ENCODE peak calls at places on chromosomes 5 and 9, in nine cellular contexts. O is prostate gland, L is aorta, J is adrenal gland, Z is heart right ventricle, V is ovary, H is endodermal cell, A is A549, B is cardiac muscle cell. N is an unnamed sample.

GRCh38 chr9:22840641-22841040 is 394.0 kb downstream of the DMRTA1 start:
- DNase-seq in O (no peak), L (no peak), J (no peak), Z (no peak), V (no peak), H (no peak), A (no peak), B (no peak), N (no peak)

GRCh38 chr9:107870927-107871720 is 381.6 kb upstream of the KLF4 start:
- DNase-seq in O (no peak), L (no peak), J (no peak), Z (no peak), V (no peak), H (no peak), A (no peak), B (no peak), N (no peak)

GRCh38 chr9:99905833-99906402 is 536 bp upstream of the STX17 start:
- DNase-seq in O (peak; percentile 54), L (no peak), J (no peak), Z (no peak), V (no peak), H (no peak), A (no peak), B (no peak), N (no peak)

GRCh38 chr5:103397996-103398581 is 139.5 kb downstream of the MACIR start:
- DNase-seq in O (no peak), L (no peak), J (no peak), Z (no peak), V (no peak), H (no peak), A (no peak), B (no peak), N (no peak)

GRCh38 chr9:120307599-120307998 is 272.4 kb downstream of the CDK5RAP2 start:
- DNase-seq in O (no peak), L (no peak), J (no peak), Z (no peak), V (no peak), H (peak; percentile 59), A (no peak), B (no peak), N (no peak)

GRCh38 chr9:94882953-94883641 is 156.6 kb downstream of the AOPEP start:
- DNase-seq in O (no peak), L (no peak), J (no peak), Z (peak; percentile 45), V (no peak), H (no peak), A (no peak), B (peak; percentile 39), N (no peak)

GRCh38 chr5:34555699-34556513 is 100.2 kb upstream of the RAI14 start:
- DNase-seq in O (no peak), L (no peak), J (no peak), Z (no peak), V (no peak), H (no peak), A (no peak), B (no peak), N (no peak)

GRCh38 chr5:52740007-52740406 is 47.7 kb upstream of the ITGA1 start:
- DNase-seq in O (no peak), L (no peak), J (no peak), Z (no peak), V (no peak), H (no peak), A (no peak), B (no peak), N (no peak)

GRCh38 chr5:172008689-172009141 is 2.3 kb upstream of the FBXW11 start:
- DNase-seq in O (no peak), L (no peak), J (no peak), Z (no peak), V (no peak), H (peak; percentile 81), A (no peak), B (peak; percentile 15), N (no peak)

GRCh38 chr9:133773889-133774655 is 35.9 kb upstream of the SARDH start:
- DNase-seq in O (no peak), L (peak; percentile 16), J (no peak), Z (no peak), V (peak; percentile 7), H (no peak), A (no peak), B (no peak), N (no peak)

GRCh38 chr5:95689680-95690079 is 6.9 kb upstream of the SPATA9 start:
- DNase-seq in O (no peak), L (no peak), J (no peak), Z (no peak), V (no peak), H (no peak), A (no peak), B (no peak), N (no peak)

DNA sequence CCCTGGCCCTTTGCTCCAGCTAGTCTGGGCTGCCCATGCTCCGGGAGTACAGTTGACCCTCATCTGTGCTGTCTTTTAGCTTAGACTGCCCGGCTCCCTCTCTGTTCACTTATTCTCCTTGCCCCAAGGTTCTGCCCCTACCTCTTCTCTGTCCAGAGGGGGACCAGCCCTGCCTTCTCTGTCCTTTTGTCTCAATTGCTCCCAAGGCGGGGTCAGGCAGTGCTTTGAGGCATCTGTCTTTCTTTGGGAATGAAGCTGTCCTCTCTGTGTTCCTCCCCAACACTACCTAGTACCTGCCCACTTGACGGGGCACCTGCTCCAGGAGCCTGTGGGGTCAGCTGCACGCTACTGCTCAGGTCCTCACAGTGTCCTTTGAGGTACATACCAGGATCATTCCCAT is 59.3 kb downstream of the PSD2 start:
- DNase-seq in O (no peak), L (no peak), J (no peak), Z (no peak), V (peak; percentile 11), H (no peak), A (no peak), B (no peak), N (no peak)
- H3K27ac ChIP-seq in O (no peak overlapping the region), L (no peak overlapping the region), J (no peak overlapping the region), Z (no peak overlapping the region), V (no peak overlapping the region), H (no peak overlapping the region), A (no peak overlapping the region), B (no peak overlapping the region), N (no peak overlapping the region)

DNA sequence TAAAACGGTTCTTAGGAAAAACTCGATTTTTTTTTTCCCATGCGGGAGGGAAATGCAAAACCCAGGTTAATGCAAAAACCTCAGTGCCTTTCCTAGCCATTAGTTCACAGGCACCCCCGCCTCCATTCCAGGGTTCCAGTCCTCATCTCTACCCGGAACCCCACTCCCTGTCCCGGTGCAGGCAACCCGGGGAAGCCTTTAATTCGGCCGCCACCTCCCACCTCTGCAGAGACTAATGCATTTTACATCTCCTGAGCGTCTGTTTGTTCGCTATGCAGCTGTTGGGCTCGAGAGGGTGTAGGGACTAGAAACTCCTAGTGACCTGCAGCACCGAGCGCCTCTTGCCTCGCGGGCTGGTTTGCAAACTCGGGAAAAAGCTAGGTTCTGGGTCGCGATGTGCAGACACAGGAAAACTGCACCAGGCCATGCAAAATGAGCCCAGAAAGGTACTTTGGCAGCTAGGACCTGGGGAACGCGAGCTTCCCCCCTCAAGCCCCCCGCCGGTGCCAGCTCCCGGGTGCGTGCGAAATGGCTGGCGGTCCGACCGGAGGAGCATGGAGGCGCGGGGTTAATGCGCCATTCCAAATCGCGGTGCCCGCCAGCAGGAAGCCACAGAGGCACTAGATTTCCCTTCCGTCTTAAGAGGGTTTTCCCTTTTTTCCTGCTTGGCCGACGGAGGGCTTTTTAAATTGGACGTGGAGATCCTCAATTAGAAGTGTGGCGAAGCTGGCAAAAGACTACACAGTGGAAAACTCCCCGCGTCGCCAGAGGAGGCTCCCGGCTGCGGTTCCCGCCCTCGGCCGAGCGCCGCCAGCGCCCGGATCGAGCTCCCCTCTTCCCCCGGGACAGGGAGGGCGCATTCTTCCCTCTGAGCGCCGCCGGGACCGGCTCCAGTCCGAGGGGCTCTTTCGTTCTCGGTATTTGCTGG is 3.4 kb downstream of the GDNF start:
- DNase-seq in O (no peak), L (no peak), J (no peak), Z (no peak), V (peak; percentile 39), H (peak; percentile 82), A (no peak), B (peak; percentile 48), N (no peak)
- H3K27ac ChIP-seq in O (peak overlapping the region; percentile 35), L (no peak overlapping the region), J (no peak overlapping the region), Z (no peak overlapping the region), V (no peak overlapping the region), H (no peak overlapping the region), A (peak overlapping the region; percentile 20), B (no peak overlapping the region), N (peak overlapping the region; percentile 61)

DNA sequence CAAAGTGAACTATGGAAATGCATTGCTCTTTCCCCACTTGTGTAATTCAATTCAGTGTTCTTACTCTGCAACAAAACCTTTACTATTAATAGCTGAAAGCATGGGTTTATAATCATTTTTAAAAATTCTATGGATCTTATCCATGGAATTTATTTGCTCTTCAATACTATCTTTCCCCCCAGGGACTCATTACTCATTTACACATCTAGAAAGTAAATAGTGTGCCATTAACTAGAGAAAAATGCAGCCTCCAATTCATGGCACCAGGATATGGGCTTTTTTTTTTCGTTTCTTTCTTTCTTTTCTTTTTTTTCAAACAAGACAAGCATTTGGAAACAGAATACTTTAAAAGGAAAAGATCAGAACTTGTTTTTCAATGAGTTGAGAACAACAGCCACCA is 172.4 kb upstream of the ANKRD55 start:
- DNase-seq in O (no peak), L (no peak), J (no peak), Z (no peak), V (no peak), H (no peak), A (no peak), B (no peak), N (no peak)
- H3K27ac ChIP-seq in O (no peak overlapping the region), L (no peak overlapping the region), J (no peak overlapping the region), Z (no peak overlapping the region), V (no peak overlapping the region), H (peak overlapping the region; percentile 12), A (no peak overlapping the region), B (no peak overlapping the region), N (no peak overlapping the region)

GRCh38 chr5:111146053-111146452 is 53.9 kb downstream of the WDR36 start:
- DNase-seq in O (no peak), L (no peak), J (no peak), Z (no peak), V (no peak), H (no peak), A (no peak), B (peak; percentile 8), N (no peak)

GRCh38 chr5:111144352-111144930 is 52.3 kb downstream of the WDR36 start:
- DNase-seq in O (no peak), L (no peak), J (no peak), Z (no peak), V (no peak), H (no peak), A (no peak), B (no peak), N (no peak)

GRCh38 chr5:111142932-111143331 is 50.8 kb downstream of the WDR36 start:
- DNase-seq in O (no peak), L (no peak), J (no peak), Z (no peak), V (no peak), H (no peak), A (no peak), B (no peak), N (no peak)

GRCh38 chr5:111147502-111147901 is 55.4 kb downstream of the WDR36 start:
- DNase-seq in O (no peak), L (no peak), J (no peak), Z (no peak), V (no peak), H (no peak), A (no peak), B (no peak), N (no peak)

DNA sequence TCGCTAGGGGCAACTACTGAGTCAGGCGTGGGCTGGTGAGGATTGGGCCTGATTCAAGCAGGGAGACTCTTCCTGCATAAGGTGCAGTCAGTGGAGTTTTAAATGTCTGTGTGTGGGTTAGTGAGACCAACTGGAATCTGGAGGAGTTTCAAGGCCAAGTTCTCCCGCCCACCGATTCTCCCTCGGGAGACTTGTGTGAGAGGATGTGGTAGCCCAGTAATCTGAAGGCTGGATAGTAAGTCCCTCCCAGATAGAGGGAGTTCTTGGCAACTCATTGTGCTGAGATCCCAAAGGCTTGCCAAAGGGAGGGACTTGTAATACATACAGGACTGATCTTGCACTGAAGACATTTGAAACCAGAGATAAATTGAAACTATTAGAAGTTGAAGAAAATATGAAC is 51.8 kb downstream of the WDR36 start:
- DNase-seq in O (no peak), L (peak; percentile 72), J (peak; percentile 44), Z (peak; percentile 76), V (peak; percentile 78), H (no peak), A (no peak), B (no peak), N (no peak)
- H3K27ac ChIP-seq in O (no peak overlapping the region), L (no peak overlapping the region), J (no peak overlapping the region), Z (no peak overlapping the region), V (no peak overlapping the region), H (no peak overlapping the region), A (no peak overlapping the region), B (no peak overlapping the region), N (no peak overlapping the region)